ENCODE peak calls at places on chromosomes 7 and 10, in nine cellular contexts. Q is HCT116, V is A549, R is Panc1, J is HepG2, X is HL-60, D is GM12878, Z is SK-N-SH, B is K562. P is an unnamed sample.

GRCh38 chr10:18478354-18478753 is 173.0 kb downstream of the NSUN6 start:
- DNase-seq in J (no peak), X (no peak), R (no peak), Q (no peak), B (no peak), D (no peak), Z (no peak), V (no peak), P (peak; percentile 27)

GRCh38 chr7:129363-130221 is 62.8 kb upstream of the FAM20C start:
- DNase-seq in B (no peak), J (no peak), V (no peak), D (no peak), Z (no peak), Q (no peak), R (no peak), X (no peak), P (no peak)

GRCh38 chr7:27161214-27161720 is 4.1 kb downstream of the HOXA9 start:
- DNase-seq in D (no peak), B (peak; percentile 33), X (no peak), Z (no peak), J (no peak), Q (no peak), R (no peak), V (no peak), P (no peak)

GRCh38 chr10:86601956-86602592 is 52.3 kb upstream of the OPN4 start:
- DNase-seq in B (no peak), V (no peak), D (no peak), Q (no peak), J (peak; percentile 63), Z (no peak), R (no peak), X (no peak), P (no peak)

GRCh38 chr10:24744966-24745365 is 21.3 kb upstream of the ARHGAP21 start:
- DNase-seq in Q (no peak), V (no peak), J (no peak), X (no peak), R (no peak), D (no peak), B (no peak), Z (no peak), P (no peak)

GRCh38 chr10:113454341-113455061 is 98.4 kb upstream of the HABP2 start:
- DNase-seq in D (no peak), Q (peak; percentile 31), R (no peak), X (no peak), V (peak; percentile 44), J (peak; percentile 5), B (peak; percentile 36), Z (peak; percentile 69), P (peak; percentile 89)

GRCh38 chr7:82745117-82745516 is 301.5 kb upstream of the CACNA2D1 start:
- DNase-seq in D (no peak), Q (no peak), J (no peak), B (no peak), R (no peak), Z (no peak), X (no peak), V (no peak), P (peak; percentile 64)

GRCh38 chr7:38217672-38218071 is 39.6 kb downstream of the STARD3NL start:
- DNase-seq in B (no peak), V (no peak), R (no peak), Q (no peak), D (no peak), X (no peak), Z (no peak), J (no peak), P (no peak)

GRCh38 chr10:131897297-131897899 is 3.4 kb upstream of the PPP2R2D start:
- DNase-seq in R (no peak), V (no peak), Z (no peak), Q (no peak), D (no peak), B (peak; percentile 57), J (peak; percentile 60), X (peak; percentile 59), P (no peak)

GRCh38 chr7:70040971-70041766 is 442.9 kb downstream of the AUTS2 start:
- DNase-seq in V (peak; percentile 15), Z (no peak), J (no peak), D (no peak), B (no peak), R (no peak), X (no peak), Q (no peak), P (peak; percentile 49)

GRCh38 chr7:131012477-131013031 is 278.5 kb upstream of the KLF14 start:
- DNase-seq in R (no peak), V (no peak), Q (no peak), J (no peak), B (peak; percentile 63), X (no peak), D (no peak), Z (no peak), P (no peak)

GRCh38 chr10:92241158-92241500 is 49.7 kb downstream of the CPEB3 start:
- DNase-seq in J (peak; percentile 24), Z (peak; percentile 34), D (no peak), B (peak; percentile 25), V (peak; percentile 10), X (peak; percentile 7), Q (no peak), R (no peak), P (peak; percentile 72)

GRCh38 chr7:120521761-120522737 is 249.1 kb downstream of the KCND2 start:
- DNase-seq in X (no peak), Z (no peak), V (no peak), J (no peak), B (no peak), D (no peak), Q (no peak), R (no peak), P (peak; percentile 83)

GRCh38 chr7:29988391-29989256 is 977 bp downstream of the SCRN1 start:
- DNase-seq in Z (peak; percentile 83), D (peak; percentile 63), X (no peak), R (peak; percentile 76), B (no peak), Q (peak; percentile 67), V (peak; percentile 84), J (peak; percentile 57), P (peak; percentile 69)

GRCh38 chr7:84049034-84049433 is 145.6 kb downstream of the SEMA3A start:
- DNase-seq in R (no peak), B (no peak), J (no peak), V (no peak), X (no peak), Z (no peak), D (no peak), Q (no peak), P (no peak)

GRCh38 chr7:28231181-28231580 is 50.6 kb upstream of the JAZF1 start:
- DNase-seq in D (no peak), J (no peak), B (no peak), Q (no peak), V (no peak), Z (no peak), X (no peak), R (no peak), P (no peak)

GRCh38 chr7:151368136-151368571 is 26.5 kb downstream of the NUB1 start:
- DNase-seq in J (peak; percentile 68), X (peak; percentile 58), V (peak; percentile 77), R (peak; percentile 64), Q (peak; percentile 48), B (peak; percentile 94), D (no peak), Z (peak; percentile 91), P (peak; percentile 94)

GRCh38 chr7:109343662-109344061 is 774.0 kb downstream of the DNAJB9 start:
- DNase-seq in Q (no peak), B (no peak), Z (no peak), D (no peak), J (no peak), X (no peak), R (no peak), V (no peak), P (no peak)

GRCh38 chr7:130919316-130920103 is 185.5 kb upstream of the KLF14 start:
- DNase-seq in R (no peak), B (no peak), J (peak; percentile 54), Q (no peak), X (no peak), Z (no peak), V (no peak), D (no peak), P (no peak)

GRCh38 chr10:76055963-76056362 is 624.5 kb downstream of the LRMDA start:
- DNase-seq in Z (no peak), D (no peak), B (no peak), J (no peak), X (no peak), R (no peak), V (no peak), Q (no peak), P (no peak)

GRCh38 chr7:136685506-136685905 is 182.9 kb upstream of the CHRM2 start:
- DNase-seq in B (no peak), R (no peak), D (no peak), Z (peak; percentile 48), X (no peak), J (no peak), Q (no peak), V (no peak), P (no peak)

GRCh38 chr10:113620486-113620885 is 43.4 kb downstream of the NRAP start:
- DNase-seq in B (no peak), V (no peak), D (no peak), Z (no peak), X (no peak), Q (no peak), J (no peak), R (no peak), P (no peak)

GRCh38 chr10:125038637-125039036 is 96.7 kb downstream of the ZRANB1 start:
- DNase-seq in X (no peak), V (peak; percentile 62), Z (no peak), R (no peak), Q (peak; percentile 74), B (no peak), J (peak; percentile 23), D (no peak), P (peak; percentile 67)

GRCh38 chr10:58892039-58892665 is 284.3 kb upstream of the PHYHIPL start:
- DNase-seq in J (no peak), Z (no peak), R (no peak), D (no peak), Q (no peak), B (no peak), X (no peak), V (no peak), P (peak; percentile 7)
- TF ChIP-seq REST in J (no peak), Z (no peak), R (no peak), D (no peak), Q (no peak), B (no peak), X (no peak), V (no peak), P (no peak)

GRCh38 chr7:158778476-158778875 is 50.8 kb downstream of the ESYT2 start:
- DNase-seq in X (no peak), D (no peak), Q (no peak), B (no peak), R (no peak), J (no peak), V (no peak), Z (no peak), P (no peak)
- TF ChIP-seq REST in X (no peak), D (no peak), Q (no peak), B (no peak), R (no peak), J (no peak), V (no peak), Z (no peak), P (no peak)

GRCh38 chr7:41162612-41163011 is 540.3 kb downstream of the INHBA start:
- DNase-seq in B (no peak), J (no peak), X (no peak), Z (no peak), Q (no peak), D (no peak), V (no peak), R (no peak), P (no peak)
- TF ChIP-seq REST in B (no peak), J (no peak), X (no peak), Z (no peak), Q (no peak), D (no peak), V (no peak), R (no peak), P (no peak)

GRCh38 chr10:117186832-117187615 is 10.3 kb upstream of the KCNK18 start:
- DNase-seq in J (no peak), B (no peak), D (no peak), X (no peak), V (peak; percentile 20), Q (peak; percentile 80), Z (no peak), R (no peak), P (peak; percentile 55)
- TF ChIP-seq REST in J (no peak), B (no peak), D (no peak), X (no peak), V (no peak), Q (no peak), Z (no peak), R (no peak), P (no peak)

P was measured in GM23338.